ENCODE peak calls at places on chromosomes 16 and 17, in four cellular contexts. H is colonic mucosa, S is lower lobe of right lung, Q is adrenal gland. N is an unnamed sample. For H3K36me3 and H3K27me3, the result is how much of the 10 kb centered on the place peaks cover.

GRCh38 chr17:50114849-50115357 is 15.1 kb downstream of the SAMD14 start:
- DNase-seq in Q (peak), H (peak), S (no peak), N (no peak)

GRCh38 chr16:21568502-21569189 is 30.7 kb upstream of the METTL9 start:
- DNase-seq in H (no peak), Q (no peak), S (no peak), N (no peak)

GRCh38 chr17:332558-333322 is 19.9 kb downstream of the RPH3AL start:
- DNase-seq in S (no peak), H (no peak), Q (peak), N (no peak)

GRCh38 chr17:29291163-29291752 is 2.7 kb downstream of the NUFIP2 start:
- DNase-seq in Q (no peak), S (no peak), H (peak), N (no peak)

GRCh38 chr17:64621772-64622171 is 40.3 kb downstream of the SMURF2 start:
- DNase-seq in Q (no peak), H (no peak), S (no peak), N (no peak)

GRCh38 chr17:33291248-33292183 is 1.6 kb downstream of the ASIC2 start:
- DNase-seq in Q (peak), S (peak), H (peak), N (peak)

GRCh38 chr16:2704166-2704982 is 15.7 kb downstream of the PRSS27 start:
- DNase-seq in H (no peak), S (no peak), Q (no peak), N (no peak)

GRCh38 chr16:30743690-30744089 is 4.5 kb upstream of the PHKG2 start:
- DNase-seq in H (no peak), Q (no peak), S (no peak), N (no peak)

GRCh38 chr16:67164599-67165061 is at the start of gene HSF4:
- DNase-seq in H (peak), S (peak), Q (peak), N (no peak)

GRCh38 chr17:3970668-3971067 is 6.4 kb upstream of the ATP2A3 start:
- DNase-seq in Q (no peak), S (no peak), H (no peak), N (no peak)

GRCh38 chr16:48330847-48331204 is 54.4 kb downstream of the SIAH1 start:
- DNase-seq in Q (no peak), S (no peak), H (no peak), N (no peak)

GRCh38 chr17:62757518-62757951 is 50.6 kb downstream of the MARCHF10 start:
- DNase-seq in H (no peak), S (no peak), Q (no peak), N (no peak)

GRCh38 chr17:67238976-67239375 is 6.0 kb downstream of the HELZ start:
- DNase-seq in Q (no peak), H (no peak), S (no peak), N (no peak)

GRCh38 chr17:45371414-45372324 is 54.8 kb upstream of the MAP3K14 start:
- DNase-seq in Q (peak), S (peak), H (peak), N (no peak)

GRCh38 chr16:57253410-57253927 is 8.4 kb downstream of the ARL2BP start:
- DNase-seq in H (no peak), Q (no peak), S (peak), N (no peak)

GRCh38 chr16:75247249-75247648 is 4.2 kb downstream of the BCAR1 start:
- DNase-seq in S (no peak), Q (no peak), H (no peak), N (no peak)

GRCh38 chr17:36511216-36511615 is 23.5 kb downstream of the MYO19 start:
- DNase-seq in H (no peak), S (no peak), Q (no peak), N (no peak)

GRCh38 chr17:65027305-65027704 is 29.2 kb downstream of the GNA13 start:
- DNase-seq in H (no peak), S (no peak), Q (no peak), N (peak)

GRCh38 chr17:3529817-3530741 is 27.5 kb downstream of the TRPV3 start:
- DNase-seq in S (no peak), H (peak), Q (no peak), N (no peak)

GRCh38 chr17:49241763-49242312 is 11.3 kb upstream of the PHOSPHO1 start:
- DNase-seq in Q (no peak), S (no peak), H (no peak), N (no peak)

GRCh38 chr16:1505912-1506311 is 12.8 kb downstream of the TELO2 start:
- DNase-seq in H (no peak), S (no peak), Q (no peak), N (no peak)

GRCh38 chr17:76543482-76544122 is 3.8 kb downstream of the PRCD start:
- DNase-seq in S (no peak), H (no peak), Q (no peak), N (no peak)

GRCh38 chr16:72974142-72974769 is 73.7 kb downstream of the ZFHX3 start:
- DNase-seq in H (no peak), S (no peak), Q (peak), N (no peak)

GRCh38 chr17:65108152-65108551 is 29.0 kb upstream of the RGS9 start:
- DNase-seq in S (no peak), H (no peak), Q (no peak), N (no peak)

GRCh38 chr17:8055851-8056231 is 17.0 kb downstream of the ALOX15B start:
- DNase-seq in S (peak), H (no peak), Q (no peak), N (no peak)

GRCh38 chr17:71634376-71634775 is 486.4 kb upstream of the SOX9 start:
- DNase-seq in H (no peak), Q (no peak), S (no peak), N (no peak)

GRCh38 chr16:4574919-4575705 is 19.0 kb downstream of the C16orf96 start:
- DNase-seq in H (no peak), S (no peak), Q (no peak), N (no peak)

GRCh38 chr16:88560722-88561484 is 9.3 kb upstream of the ZC3H18 start:
- DNase-seq in S (no peak), H (no peak), Q (no peak), N (no peak)

GRCh38 chr17:4497101-4497824 is 1.4 kb upstream of the SPNS2 start:
- DNase-seq in Q (peak), H (no peak), S (no peak), N (peak)

GRCh38 chr17:5971969-5972368 is 98.2 kb upstream of the WSCD1 start:
- DNase-seq in S (no peak), H (no peak), Q (no peak), N (no peak)

GRCh38 chr17:16446338-16446983 is 31.1 kb downstream of the TRPV2 start:
- DNase-seq in S (no peak), Q (no peak), H (no peak), N (no peak)

GRCh38 chr17:32623196-32623595 is 136.4 kb downstream of the CDK5R1 start:
- DNase-seq in H (no peak), Q (no peak), S (no peak), N (no peak)

GRCh38 chr16:85028638-85029412 is 1.2 kb downstream of the KIAA0513 start:
- DNase-seq in H (peak), S (no peak), Q (peak), N (peak)

GRCh38 chr16:57818377-57819055 is 16.2 kb upstream of the KIFC3 start:
- DNase-seq in H (no peak), Q (no peak), S (no peak), N (no peak)

GRCh38 chr16:3656491-3657468 is 2.3 kb downstream of the DNASE1 start:
- DNase-seq in S (peak), Q (peak), H (no peak), N (no peak)

GRCh38 chr17:59888145-59888750 is 4.5 kb downstream of the TUBD1 start:
- DNase-seq in Q (no peak), S (no peak), H (no peak), N (no peak)
- H3K36me3 ChIP-seq in Q (under half), S (half or more), H (under half), N (under half)

GRCh38 chr16:27427538-27427937 is 25.6 kb downstream of the IL21R start:
- DNase-seq in H (peak), Q (no peak), S (no peak), N (no peak)
- H3K4me3 ChIP-seq in H (no peak), Q (no peak), S (no peak), N (peak)

GRCh38 chr17:79776378-79777165 is 1.4 kb upstream of the CBX2 start:
- DNase-seq in Q (no peak), S (peak), H (no peak), N (no peak)
- H3K27me3 ChIP-seq in Q (half or more), S (half or more), H (under half), N (under half)

GRCh38 chr17:39711851-39712250 is 12.0 kb downstream of the ERBB2 start:
- DNase-seq in Q (no peak), H (no peak), S (no peak), N (no peak)
- H3K36me3 ChIP-seq in Q (under half), H (under half), S (half or more), N (under half)

GRCh38 chr17:37598145-37598544 is 11.1 kb downstream of the SYNRG start:
- DNase-seq in H (no peak), S (no peak), Q (no peak), N (no peak)
- H3K4me3 ChIP-seq in H (no peak), S (no peak), Q (no peak), N (no peak)

DNA sequence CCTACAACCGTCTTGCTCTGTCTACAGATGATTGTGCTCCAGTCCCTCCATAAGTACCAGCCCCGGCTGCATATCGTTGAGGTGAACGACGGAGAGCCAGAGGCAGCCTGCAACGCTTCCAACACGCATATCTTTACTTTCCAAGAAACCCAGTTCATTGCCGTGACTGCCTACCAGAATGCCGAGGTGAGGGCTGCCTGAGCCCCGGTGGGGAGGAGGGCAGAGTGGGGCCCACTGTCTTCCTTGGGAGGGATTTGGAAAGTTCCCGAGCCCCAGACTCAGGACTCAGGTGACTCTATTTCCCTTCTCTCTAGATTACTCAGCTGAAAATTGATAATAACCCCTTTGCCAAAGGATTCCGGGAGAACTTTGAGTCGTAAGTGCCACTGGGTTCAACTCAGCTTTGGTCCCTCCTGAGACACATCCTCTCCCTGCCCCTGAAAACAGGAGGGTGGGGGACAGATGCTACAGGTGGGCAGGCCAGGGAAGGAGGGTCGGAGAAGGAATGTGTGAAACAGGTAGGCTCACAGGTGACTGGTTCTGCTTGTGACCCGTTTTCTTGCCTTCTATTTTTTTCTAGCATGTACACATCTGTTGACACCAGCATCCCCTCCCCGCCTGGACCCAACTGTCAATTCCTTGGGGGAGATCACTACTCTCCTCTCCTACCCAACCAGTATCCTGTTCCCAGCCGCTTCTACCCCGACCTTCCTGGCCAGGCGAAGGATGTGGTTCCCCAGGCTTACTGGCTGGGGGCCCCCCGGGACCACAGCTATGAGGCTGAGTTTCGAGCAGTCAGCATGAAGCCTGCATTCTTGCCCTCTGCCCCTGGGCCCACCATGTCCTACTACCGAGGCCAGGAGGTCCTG is 11.4 kb downstream of the TBX21 start:
- DNase-seq in Q (no peak), S (no peak), H (no peak), N (no peak)
- H3K27me3 ChIP-seq in Q (under half), S (under half), H (under half), N (under half)

GRCh38 chr16:70615933-70616332 is 30.4 kb upstream of the IL34 start:
- DNase-seq in Q (no peak), S (no peak), H (no peak), N (no peak)
- H3K36me3 ChIP-seq in Q (under half), S (under half), H (under half), N (under half)

GRCh38 chr17:27793168-27793905 is 7.0 kb downstream of the NOS2 start:
- DNase-seq in S (peak), Q (no peak), H (peak), N (no peak)
- H3K4me3 ChIP-seq in S (peak), Q (no peak), H (peak), N (no peak)

GRCh38 chr16:28058839-28059589 is 4.5 kb downstream of the GSG1L start:
- DNase-seq in Q (no peak), H (no peak), S (no peak), N (no peak)

GRCh38 chr16:28051486-28051885 is 12.0 kb downstream of the GSG1L start:
- DNase-seq in H (no peak), Q (no peak), S (no peak), N (no peak)

GRCh38 chr16:28057949-28058348 is 5.6 kb downstream of the GSG1L start:
- DNase-seq in Q (no peak), H (no peak), S (no peak), N (no peak)

GRCh38 chr16:28052274-28053128 is 11.0 kb downstream of the GSG1L start:
- DNase-seq in Q (no peak), H (no peak), S (no peak), N (no peak)

GRCh38 chr16:28053461-28053860 is 10.1 kb downstream of the GSG1L start:
- DNase-seq in S (no peak), Q (no peak), H (no peak), N (no peak)
- H3K27me3 ChIP-seq in S (under half), Q (under half), H (under half), N (under half)